ENCODE peak calls at places on chromosomes 5 and 9, in ten cellular contexts. T, L, A, P, K, N, G, X, Q and O are unnamed samples.

GRCh38 chr5:85841653-85842052 is 776.1 kb upstream of the COX7C start:
- DNase-seq in T (no peak), L (no peak), A (no peak), P (no peak), K (no peak), N (no peak), G (no peak), X (no peak), Q (no peak), O (no peak)

GRCh38 chr5:111697881-111698757 is 58.9 kb downstream of the NREP start:
- DNase-seq in T (no peak), L (no peak), A (no peak), P (no peak), K (peak; percentile 45), N (peak; percentile 78), G (peak; percentile 50), X (no peak), Q (no peak), O (no peak)

GRCh38 chr5:187042-187431 is 4.3 kb upstream of the LRRC14B start:
- DNase-seq in T (no peak), L (no peak), A (no peak), P (peak; percentile 24), K (no peak), N (no peak), G (no peak), X (no peak), Q (no peak), O (no peak)

GRCh38 chr5:41869150-41869738 is 981 bp downstream of the OXCT1 start:
- DNase-seq in T (peak; percentile 1), L (peak; percentile 24), A (peak; percentile 67), P (peak; percentile 89), K (peak; percentile 39), N (peak; percentile 20), G (peak; percentile 43), X (peak; percentile 11), Q (no peak), O (peak; percentile 55)

GRCh38 chr9:16316911-16317817 is 553.3 kb downstream of the BNC2 start:
- DNase-seq in T (no peak), L (no peak), A (no peak), P (no peak), K (no peak), N (no peak), G (no peak), X (no peak), Q (no peak), O (no peak)

GRCh38 chr9:129143461-129143927 is 32.3 kb downstream of the PTPA start:
- DNase-seq in T (no peak), L (no peak), A (no peak), P (peak; percentile 85), K (peak; percentile 73), N (peak; percentile 84), G (peak; percentile 98), X (peak; percentile 37), Q (no peak), O (no peak)

GRCh38 chr5:95782166-95782565 is 40.4 kb downstream of the GLRX start:
- DNase-seq in T (no peak), L (no peak), A (no peak), P (no peak), K (no peak), N (no peak), G (no peak), X (no peak), Q (no peak), O (no peak)

GRCh38 chr9:79325501-79325900 is 246.3 kb upstream of the TLE4 start:
- DNase-seq in T (no peak), L (no peak), A (no peak), P (no peak), K (peak; percentile 15), N (peak; percentile 22), G (no peak), X (no peak), Q (no peak), O (no peak)

GRCh38 chr9:81635526-81636279 is 53.6 kb downstream of the TLE1 start:
- DNase-seq in T (no peak), L (no peak), A (no peak), P (no peak), K (peak; percentile 33), N (peak; percentile 47), G (no peak), X (no peak), Q (no peak), O (no peak)

GRCh38 chr5:91186101-91186500 is 197.0 kb downstream of the ARRDC3 start:
- DNase-seq in T (no peak), L (no peak), A (no peak), P (no peak), K (no peak), N (no peak), G (no peak), X (no peak), Q (no peak), O (no peak)

GRCh38 chr9:124007157-124007460 is 4.5 kb upstream of the LHX2 start:
- DNase-seq in T (no peak), L (no peak), A (no peak), P (no peak), K (no peak), N (no peak), G (no peak), X (no peak), Q (no peak), O (no peak)

GRCh38 chr5:158409507-158409906 is 550.6 kb upstream of the CLINT1 start:
- DNase-seq in T (no peak), L (no peak), A (no peak), P (no peak), K (no peak), N (no peak), G (no peak), X (no peak), Q (no peak), O (no peak)

GRCh38 chr5:87151547-87151946 is 116.1 kb upstream of the RASA1 start:
- DNase-seq in T (no peak), L (no peak), A (no peak), P (no peak), K (peak; percentile 91), N (peak; percentile 96), G (peak; percentile 80), X (no peak), Q (no peak), O (no peak)

GRCh38 chr9:132645306-132645705 is 24.5 kb downstream of the DDX31 start:
- DNase-seq in T (no peak), L (no peak), A (no peak), P (no peak), K (no peak), N (no peak), G (no peak), X (no peak), Q (no peak), O (no peak)

GRCh38 chr5:158943057-158943456 is 156.7 kb downstream of the EBF1 start:
- DNase-seq in T (no peak), L (peak; percentile 33), A (no peak), P (peak; percentile 66), K (peak; percentile 79), N (peak; percentile 90), G (peak; percentile 67), X (no peak), Q (peak; percentile 92), O (no peak)

GRCh38 chr5:135813758-135814157 is 20.7 kb upstream of the SLC25A48 start:
- DNase-seq in T (no peak), L (no peak), A (no peak), P (peak; percentile 50), K (no peak), N (no peak), G (no peak), X (no peak), Q (no peak), O (no peak)

GRCh38 chr9:97958812-97959511 is 21.0 kb upstream of the HEMGN start:
- DNase-seq in T (no peak), L (no peak), A (no peak), P (no peak), K (peak; percentile 38), N (peak; percentile 89), G (peak; percentile 27), X (no peak), Q (no peak), O (no peak)

GRCh38 chr9:87672586-87672985 is 53.3 kb upstream of the CTSL start:
- DNase-seq in T (no peak), L (no peak), A (no peak), P (no peak), K (no peak), N (no peak), G (no peak), X (no peak), Q (no peak), O (no peak)

GRCh38 chr5:176521699-176522263 is 15.4 kb downstream of the RNF44 start:
- DNase-seq in T (no peak), L (no peak), A (no peak), P (no peak), K (no peak), N (no peak), G (no peak), X (no peak), Q (no peak), O (no peak)

GRCh38 chr5:123543438-123543837 is 31.5 kb downstream of the CSNK1G3 start:
- DNase-seq in T (no peak), L (no peak), A (no peak), P (no peak), K (no peak), N (no peak), G (no peak), X (no peak), Q (no peak), O (no peak)

GRCh38 chr5:133390416-133391155 is 221.8 kb downstream of the FSTL4 start:
- DNase-seq in T (no peak), L (no peak), A (no peak), P (no peak), K (no peak), N (no peak), G (no peak), X (no peak), Q (no peak), O (no peak)

GRCh38 chr5:21810737-21811316 is 1042.3 kb downstream of the CDH12 start:
- DNase-seq in T (no peak), L (no peak), A (peak; percentile 2), P (no peak), K (no peak), N (peak; percentile 45), G (peak; percentile 43), X (no peak), Q (peak; percentile 4), O (no peak)

GRCh38 chr9:134215709-134216448 is 51.5 kb upstream of the RNU6ATAC start:
- DNase-seq in T (no peak), L (no peak), A (no peak), P (peak; percentile 67), K (peak; percentile 55), N (peak; percentile 15), G (peak; percentile 64), X (no peak), Q (no peak), O (no peak)

GRCh38 chr9:1946506-1946905 is 68.6 kb upstream of the SMARCA2 start:
- DNase-seq in T (no peak), L (no peak), A (no peak), P (no peak), K (no peak), N (no peak), G (peak; percentile 6), X (no peak), Q (no peak), O (no peak)

GRCh38 chr5:107155667-107156066 is 515.1 kb downstream of the EFNA5 start:
- DNase-seq in T (no peak), L (no peak), A (no peak), P (no peak), K (no peak), N (no peak), G (no peak), X (no peak), Q (no peak), O (no peak)

GRCh38 chr5:102068870-102069269 is 227.2 kb downstream of the SLCO4C1 start:
- DNase-seq in T (no peak), L (no peak), A (no peak), P (no peak), K (no peak), N (no peak), G (no peak), X (no peak), Q (no peak), O (no peak)

GRCh38 chr5:130066644-130067043 is 162.4 kb downstream of the CHSY3 start:
- DNase-seq in T (no peak), L (no peak), A (no peak), P (no peak), K (peak; percentile 32), N (peak; percentile 30), G (peak; percentile 75), X (no peak), Q (no peak), O (no peak)

GRCh38 chr5:176383248-176383905 is 5.0 kb downstream of the NOP16 start:
- DNase-seq in T (no peak), L (no peak), A (no peak), P (no peak), K (no peak), N (no peak), G (no peak), X (no peak), Q (no peak), O (no peak)